ENCODE peak calls at places on chromosomes 1 and 21, in six cellular contexts. T is AG08396, F is head of caudate nucleus, H is Daoy, N is astrocyte of the hippocampus, W is kidney tubule cell. C is an unnamed sample.

GRCh38 chr21:22421416-22422190 is 1423.4 kb downstream of the NCAM2 start:
- DNase-seq in T (no peak), F (no peak), H (no peak), N (no peak), W (no peak), C (peak; percentile 43)

GRCh38 chr1:53616927-53617326 is 122.0 kb downstream of the GLIS1 start:
- DNase-seq in T (no peak), F (no peak), H (no peak), N (no peak), W (no peak), C (no peak)

GRCh38 chr21:31873275-31873695 is 465 bp downstream of the HUNK start:
- DNase-seq in T (peak; percentile 50), F (no peak), H (no peak), N (peak; percentile 54), W (peak; percentile 48), C (no peak)

GRCh38 chr1:209875510-209875909 is 47.7 kb downstream of the UTP25 start:
- DNase-seq in T (peak; percentile 59), F (peak; percentile 71), H (peak; percentile 83), N (peak; percentile 82), W (peak; percentile 73), C (peak; percentile 77)

GRCh38 chr1:27003745-27004470 is 8.7 kb downstream of the TENT5B start:
- DNase-seq in T (no peak), F (no peak), H (no peak), N (no peak), W (no peak), C (no peak)

GRCh38 chr1:91499904-91500755 is 521 bp upstream of the CDC7 start:
- DNase-seq in T (no peak), F (no peak), H (no peak), N (no peak), W (no peak), C (no peak)

GRCh38 chr1:217943361-217943760 is 312.2 kb downstream of the SPATA17 start:
- DNase-seq in T (no peak), F (no peak), H (peak; percentile 25), N (peak; percentile 9), W (no peak), C (no peak)

GRCh38 chr1:212909652-212910063 is 40.7 kb upstream of the VASH2 start:
- DNase-seq in T (no peak), F (no peak), H (no peak), N (no peak), W (no peak), C (no peak)

GRCh38 chr21:36255650-36256047 is 64.3 kb upstream of the MORC3 start:
- DNase-seq in T (no peak), F (no peak), H (no peak), N (no peak), W (no peak), C (no peak)

GRCh38 chr1:42777860-42778259 is 6.9 kb upstream of the TMEM269 start:
- DNase-seq in T (peak; percentile 75), F (peak; percentile 50), H (peak; percentile 19), N (peak; percentile 49), W (peak; percentile 35), C (no peak)

GRCh38 chr1:207362962-207363858 is 41.7 kb downstream of the CD55 start:
- DNase-seq in T (peak; percentile 33), F (no peak), H (peak; percentile 30), N (no peak), W (peak; percentile 37), C (peak; percentile 52)

GRCh38 chr1:185420588-185421081 is 103.6 kb upstream of the IVNS1ABP start:
- DNase-seq in T (no peak), F (no peak), H (no peak), N (no peak), W (no peak), C (no peak)

GRCh38 chr1:156413310-156414246 is 44.6 kb downstream of the RHBG start:
- DNase-seq in T (no peak), F (peak; percentile 93), H (no peak), N (no peak), W (no peak), C (no peak)

GRCh38 chr21:33070921-33071877 is 1.3 kb downstream of the OLIG1 start:
- DNase-seq in T (no peak), F (peak; percentile 46), H (peak; percentile 57), N (peak; percentile 46), W (peak; percentile 13), C (no peak)

GRCh38 chr1:34460193-34460592 is 283.5 kb downstream of the C1orf94 start:
- DNase-seq in T (peak; percentile 9), F (peak; percentile 46), H (peak; percentile 38), N (peak; percentile 11), W (peak; percentile 55), C (peak; percentile 36)

GRCh38 chr1:18299441-18300338 is 181.0 kb upstream of the KLHDC7A start:
- DNase-seq in T (no peak), F (no peak), H (peak; percentile 25), N (peak; percentile 4), W (peak; percentile 32), C (no peak)

GRCh38 chr1:28887418-28887834 is 26.9 kb upstream of the EPB41 start:
- DNase-seq in T (no peak), F (peak; percentile 33), H (no peak), N (peak; percentile 47), W (peak; percentile 30), C (no peak)

C was measured in HT1080.